ENCODE peak calls at places on chromosomes 2 and 18, in five cellular contexts. One of them, this sample, is unnamed.

GRCh38 chr18:36256094-36256493 is 41.4 kb upstream of the FHOD3 start:
- DNase-seq in A549: no peak
- DNase-seq in HepG2: no peak
- DNase-seq in GM12878: no peak
- DNase-seq in K562: no peak
- DNase-seq in this sample: no peak

GRCh38 chr2:121095257-121096080 is 189.5 kb downstream of the TFCP2L1 start:
- DNase-seq in A549: peak; percentile 79
- DNase-seq in HepG2: peak; percentile 53
- DNase-seq in GM12878: no peak
- DNase-seq in K562: peak; percentile 73
- DNase-seq in this sample: no peak

GRCh38 chr2:1319393-1319792 is 93.9 kb upstream of the TPO start:
- DNase-seq in A549: no peak
- DNase-seq in HepG2: no peak
- DNase-seq in GM12878: no peak
- DNase-seq in K562: no peak
- DNase-seq in this sample: no peak

GRCh38 chr2:195667974-195668373 is 10.9 kb downstream of the SLC39A10 start:
- DNase-seq in A549: no peak
- DNase-seq in HepG2: no peak
- DNase-seq in GM12878: no peak
- DNase-seq in K562: no peak
- DNase-seq in this sample: no peak

GRCh38 chr2:161990741-161991140 is 83.3 kb downstream of the DPP4 start:
- DNase-seq in A549: peak; percentile 32
- DNase-seq in HepG2: peak; percentile 62
- DNase-seq in GM12878: no peak
- DNase-seq in K562: no peak
- DNase-seq in this sample: no peak

GRCh38 chr2:191041418-191042161 is 27.6 kb upstream of the STAT1 start:
- DNase-seq in A549: peak; percentile 96
- DNase-seq in HepG2: peak; percentile 86
- DNase-seq in GM12878: no peak
- DNase-seq in K562: no peak
- DNase-seq in this sample: no peak

GRCh38 chr2:176454893-176455810 is 185.9 kb downstream of the MTX2 start:
- DNase-seq in A549: peak; percentile 59
- DNase-seq in HepG2: peak; percentile 58
- DNase-seq in GM12878: no peak
- DNase-seq in K562: peak; percentile 73
- DNase-seq in this sample: peak; percentile 67

GRCh38 chr2:113977660-113978523 is 88.0 kb downstream of the ACTR3 start:
- DNase-seq in A549: no peak
- DNase-seq in HepG2: peak; percentile 100
- DNase-seq in GM12878: no peak
- DNase-seq in K562: no peak
- DNase-seq in this sample: no peak

GRCh38 chr2:69154031-69154430 is 141.1 kb downstream of the ANTXR1 start:
- DNase-seq in A549: no peak
- DNase-seq in HepG2: no peak
- DNase-seq in GM12878: no peak
- DNase-seq in K562: no peak
- DNase-seq in this sample: no peak

GRCh38 chr2:235595420-235596010 is 101.7 kb downstream of the AGAP1 start:
- DNase-seq in A549: peak; percentile 75
- DNase-seq in HepG2: peak; percentile 68
- DNase-seq in GM12878: no peak
- DNase-seq in K562: peak; percentile 49
- DNase-seq in this sample: peak; percentile 50

GRCh38 chr2:168174761-168175160 is 72.6 kb downstream of the STK39 start:
- DNase-seq in A549: no peak
- DNase-seq in HepG2: no peak
- DNase-seq in GM12878: no peak
- DNase-seq in K562: no peak
- DNase-seq in this sample: no peak

GRCh38 chr18:42437646-42438045 is 482.6 kb downstream of the PIK3C3 start:
- DNase-seq in A549: no peak
- DNase-seq in HepG2: no peak
- DNase-seq in GM12878: no peak
- DNase-seq in K562: no peak
- DNase-seq in this sample: no peak

GRCh38 chr2:209579236-209579749 is 155.4 kb downstream of the MAP2 start:
- DNase-seq in A549: no peak
- DNase-seq in HepG2: no peak
- DNase-seq in GM12878: no peak
- DNase-seq in K562: no peak
- DNase-seq in this sample: no peak

GRCh38 chr2:196498962-196499361 is 140.6 kb upstream of the CCDC150 start:
- DNase-seq in A549: no peak
- DNase-seq in HepG2: no peak
- DNase-seq in GM12878: no peak
- DNase-seq in K562: no peak
- DNase-seq in this sample: no peak

GRCh38 chr2:88398122-88398655 is 54.3 kb downstream of the FOXI3 start:
- DNase-seq in A549: no peak
- DNase-seq in HepG2: no peak
- DNase-seq in GM12878: no peak
- DNase-seq in K562: no peak
- DNase-seq in this sample: no peak

GRCh38 chr2:169933124-169933711 is 106.0 kb downstream of the UBR3 start:
- DNase-seq in A549: peak; percentile 57
- DNase-seq in HepG2: peak; percentile 46
- DNase-seq in GM12878: no peak
- DNase-seq in K562: peak; percentile 65
- DNase-seq in this sample: no peak

GRCh38 chr18:69651243-69651642 is 250.6 kb downstream of the DOK6 start:
- DNase-seq in A549: no peak
- DNase-seq in HepG2: no peak
- DNase-seq in GM12878: no peak
- DNase-seq in K562: no peak
- DNase-seq in this sample: no peak

GRCh38 chr2:18441583-18441982 is 118.9 kb downstream of the RDH14 start:
- DNase-seq in A549: no peak
- DNase-seq in HepG2: no peak
- DNase-seq in GM12878: no peak
- DNase-seq in K562: no peak
- DNase-seq in this sample: no peak

GRCh38 chr18:78999939-79000338 is 20.3 kb downstream of the SALL3 start:
- DNase-seq in A549: no peak
- DNase-seq in HepG2: no peak
- DNase-seq in GM12878: no peak
- DNase-seq in K562: no peak
- DNase-seq in this sample: no peak

GRCh38 chr2:127324635-127325034 is 30.7 kb upstream of the ERCC3 start:
- DNase-seq in A549: peak; percentile 63
- DNase-seq in HepG2: peak; percentile 59
- DNase-seq in GM12878: no peak
- DNase-seq in K562: peak; percentile 31
- DNase-seq in this sample: no peak

GRCh38 chr18:65762556-65762955 is 11.7 kb downstream of the CDH7 start:
- DNase-seq in A549: no peak
- DNase-seq in HepG2: no peak
- DNase-seq in GM12878: no peak
- DNase-seq in K562: no peak
- DNase-seq in this sample: no peak

GRCh38 chr2:73987109-73987947 is 2.6 kb downstream of the TET3 start:
- DNase-seq in A549: no peak
- DNase-seq in HepG2: no peak
- DNase-seq in GM12878: no peak
- DNase-seq in K562: no peak
- DNase-seq in this sample: no peak
- TF ChIP-seq HDAC2 in A549: no peak
- TF ChIP-seq HDAC2 in HepG2: no peak
- TF ChIP-seq HDAC2 in GM12878: no peak
- TF ChIP-seq HDAC2 in K562: no peak
- TF ChIP-seq HDAC2 in this sample: no peak

GRCh38 chr2:224626735-224627134 is 41.6 kb upstream of the CUL3 start:
- DNase-seq in A549: no peak
- DNase-seq in HepG2: no peak
- DNase-seq in GM12878: no peak
- DNase-seq in K562: no peak
- DNase-seq in this sample: no peak

GRCh38 chr2:224630659-224631550 is 45.7 kb upstream of the CUL3 start:
- DNase-seq in A549: no peak
- DNase-seq in HepG2: no peak
- DNase-seq in GM12878: no peak
- DNase-seq in K562: no peak
- DNase-seq in this sample: no peak

GRCh38 chr2:224628416-224628815 is 43.3 kb upstream of the CUL3 start:
- DNase-seq in A549: no peak
- DNase-seq in HepG2: no peak
- DNase-seq in GM12878: no peak
- DNase-seq in K562: no peak
- DNase-seq in this sample: no peak
- TF ChIP-seq CEBPB in A549: no peak
- TF ChIP-seq CEBPB in HepG2: no peak
- TF ChIP-seq CEBPB in GM12878: no peak
- TF ChIP-seq CEBPB in K562: no peak
- TF ChIP-seq CEBPB in this sample: no peak

GRCh38 chr18:71809711-71810110 is 734.4 kb downstream of the CBLN2 start:
- DNase-seq in A549: no peak
- DNase-seq in HepG2: no peak
- DNase-seq in GM12878: no peak
- DNase-seq in K562: no peak
- DNase-seq in this sample: no peak

GRCh38 chr18:71808576-71808975 is 735.6 kb downstream of the CBLN2 start:
- DNase-seq in A549: no peak
- DNase-seq in HepG2: no peak
- DNase-seq in GM12878: no peak
- DNase-seq in K562: no peak
- DNase-seq in this sample: no peak

GRCh38 chr18:71807586-71807985 is 736.6 kb downstream of the CBLN2 start:
- DNase-seq in A549: no peak
- DNase-seq in HepG2: no peak
- DNase-seq in GM12878: no peak
- DNase-seq in K562: no peak
- DNase-seq in this sample: no peak
- TF ChIP-seq HDAC2 in A549: no peak
- TF ChIP-seq HDAC2 in HepG2: no peak
- TF ChIP-seq HDAC2 in GM12878: no peak
- TF ChIP-seq HDAC2 in K562: no peak
- TF ChIP-seq HDAC2 in this sample: no peak

GRCh38 chr2:62208758-62209114 is 12.8 kb downstream of the B3GNT2 start:
- DNase-seq in A549: no peak
- DNase-seq in HepG2: no peak
- DNase-seq in GM12878: no peak
- DNase-seq in K562: no peak
- DNase-seq in this sample: no peak
- TF ChIP-seq CEBPB in A549: no peak
- TF ChIP-seq CEBPB in HepG2: no peak
- TF ChIP-seq CEBPB in GM12878: no peak
- TF ChIP-seq CEBPB in K562: no peak
- TF ChIP-seq CEBPB in this sample: no peak

DNA sequence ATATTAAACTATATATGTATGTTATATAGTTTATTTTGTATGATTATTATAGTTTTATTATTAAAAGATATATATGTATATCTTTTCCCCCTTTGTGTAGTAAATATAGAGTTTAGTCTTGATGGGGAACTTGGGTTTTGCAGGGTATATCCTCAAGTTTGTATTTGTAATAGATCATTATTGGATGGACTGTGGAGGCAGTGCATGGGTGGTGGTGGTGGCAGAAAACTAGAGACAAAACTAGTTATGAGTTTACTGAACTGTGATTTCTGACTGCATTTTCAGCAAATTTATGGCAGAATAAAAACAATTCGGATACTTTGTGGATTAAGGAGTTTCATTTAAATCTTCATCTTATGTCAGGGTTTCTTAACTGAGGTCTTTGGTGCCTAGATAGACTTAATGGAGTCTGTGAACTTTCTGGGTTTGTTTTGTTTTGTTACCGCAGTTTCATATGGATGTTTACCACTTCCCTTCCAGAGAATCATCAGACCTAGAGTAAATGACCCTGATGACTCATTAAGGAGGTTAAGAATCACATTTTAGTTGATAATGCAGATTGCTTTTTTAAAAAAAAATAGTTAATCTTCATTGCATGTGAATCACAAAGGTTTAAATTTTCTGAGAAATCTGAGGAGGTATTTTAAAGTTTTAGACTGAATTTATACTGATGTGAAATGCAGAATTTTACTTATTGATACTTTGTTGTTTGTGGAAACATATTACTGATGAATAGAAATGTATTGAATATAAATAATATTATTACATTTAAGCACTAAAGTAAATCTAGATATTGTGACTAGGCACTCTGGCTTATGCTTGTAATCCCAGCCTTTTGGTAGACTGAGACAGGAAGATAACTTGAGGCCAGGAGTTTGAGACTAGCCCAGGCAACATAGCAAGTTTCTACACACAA is 14.5 kb downstream of the EPC2 start:
- DNase-seq in A549: peak; percentile 22
- DNase-seq in HepG2: no peak
- DNase-seq in GM12878: peak; percentile 56
- DNase-seq in K562: no peak
- DNase-seq in this sample: no peak
- TF ChIP-seq HDAC2 in A549: no peak
- TF ChIP-seq HDAC2 in HepG2: no peak
- TF ChIP-seq HDAC2 in GM12878: no peak
- TF ChIP-seq HDAC2 in K562: no peak
- TF ChIP-seq HDAC2 in this sample: no peak